ENCODE peak calls at places on chromosomes 16 and 17, in four cellular contexts. B, G, A and M are unnamed samples.
A peak's percentile ranks its signal among the peaks of the same experiment; 100 is the strongest.

GRCh38 chr17:64001763-64002529 is 3.8 kb downstream of the PRR29 start:
- DNase-seq in B (no peak), G (no peak), A (no peak), M (no peak)

GRCh38 chr16:83581082-83581481 is 226.7 kb upstream of the HSBP1 start:
- DNase-seq in B (no peak), G (no peak), A (no peak), M (no peak)

GRCh38 chr17:3993493-3994220 is 29.4 kb upstream of the ATP2A3 start:
- DNase-seq in B (no peak), G (no peak), A (no peak), M (no peak)

GRCh38 chr16:83113317-83113716 is 486.5 kb downstream of the CDH13 start:
- DNase-seq in B (no peak), G (no peak), A (no peak), M (no peak)

GRCh38 chr16:23182675-23183485 is at the start of gene SCNN1G:
- DNase-seq in B (no peak), G (no peak), A (no peak), M (no peak)

GRCh38 chr17:16381496-16381820 is 567 bp downstream of the UBB start:
- DNase-seq in B (no peak), G (no peak), A (no peak), M (peak; percentile 42)

GRCh38 chr17:32275060-32276042 is 9.7 kb downstream of the RHBDL3 start:
- DNase-seq in B (no peak), G (no peak), A (no peak), M (peak; percentile 85)

GRCh38 chr17:63740464-63741181 is 976 bp downstream of the STRADA start:
- DNase-seq in B (no peak), G (no peak), A (no peak), M (peak; percentile 9)

GRCh38 chr17:77449908-77450741 is 309.4 kb downstream of the SEC14L1 start:
- DNase-seq in B (peak; percentile 73), G (no peak), A (peak; percentile 86), M (peak; percentile 71)

GRCh38 chr16:5427571-5427970 is 330.0 kb upstream of the EEF2KMT start:
- DNase-seq in B (no peak), G (no peak), A (no peak), M (no peak)

GRCh38 chr17:77884019-77884418 is 74.5 kb upstream of the TNRC6C start:
- DNase-seq in B (no peak), G (no peak), A (no peak), M (no peak)

GRCh38 chr16:69830534-69831211 is 68.5 kb downstream of the WWP2 start:
- DNase-seq in B (no peak), G (no peak), A (no peak), M (no peak)

GRCh38 chr17:82544431-82545070 is 25.0 kb downstream of the FOXK2 start:
- DNase-seq in B (no peak), G (no peak), A (no peak), M (no peak)

GRCh38 chr16:53967172-53967571 is 263.2 kb downstream of the FTO start:
- DNase-seq in B (no peak), G (no peak), A (no peak), M (no peak)

GRCh38 chr16:3158014-3158497 is 23.2 kb downstream of the ZNF213 start:
- DNase-seq in B (no peak), G (no peak), A (no peak), M (peak; percentile 48)

GRCh38 chr17:71460943-71461342 is 659.9 kb upstream of the SOX9 start:
- DNase-seq in B (peak; percentile 26), G (no peak), A (no peak), M (peak; percentile 46)

GRCh38 chr17:4632583-4632923 is 8.9 kb downstream of the ALOX15 start:
- DNase-seq in B (no peak), G (no peak), A (no peak), M (no peak)

GRCh38 chr16:65121870-65122723 is at the start of gene CDH11:
- DNase-seq in B (peak; percentile 56), G (peak; percentile 55), A (no peak), M (peak; percentile 91)

GRCh38 chr17:4327638-4328037 is 38.8 kb downstream of the UBE2G1 start:
- DNase-seq in B (no peak), G (no peak), A (no peak), M (peak; percentile 70)

GRCh38 chr17:55852734-55853133 is 101.9 kb downstream of the PCTP start:
- DNase-seq in B (no peak), G (no peak), A (no peak), M (no peak)

GRCh38 chr17:42618442-42619150 is 9.1 kb downstream of the TUBG1 start:
- DNase-seq in B (no peak), G (no peak), A (peak; percentile 51), M (peak; percentile 22)

GRCh38 chr17:42617956-42618431 is 8.5 kb downstream of the TUBG1 start:
- DNase-seq in B (no peak), G (no peak), A (no peak), M (no peak)

GRCh38 chr17:42629420-42630009 is 20.0 kb downstream of the TUBG1 start:
- DNase-seq in B (no peak), G (no peak), A (no peak), M (no peak)

DNA sequence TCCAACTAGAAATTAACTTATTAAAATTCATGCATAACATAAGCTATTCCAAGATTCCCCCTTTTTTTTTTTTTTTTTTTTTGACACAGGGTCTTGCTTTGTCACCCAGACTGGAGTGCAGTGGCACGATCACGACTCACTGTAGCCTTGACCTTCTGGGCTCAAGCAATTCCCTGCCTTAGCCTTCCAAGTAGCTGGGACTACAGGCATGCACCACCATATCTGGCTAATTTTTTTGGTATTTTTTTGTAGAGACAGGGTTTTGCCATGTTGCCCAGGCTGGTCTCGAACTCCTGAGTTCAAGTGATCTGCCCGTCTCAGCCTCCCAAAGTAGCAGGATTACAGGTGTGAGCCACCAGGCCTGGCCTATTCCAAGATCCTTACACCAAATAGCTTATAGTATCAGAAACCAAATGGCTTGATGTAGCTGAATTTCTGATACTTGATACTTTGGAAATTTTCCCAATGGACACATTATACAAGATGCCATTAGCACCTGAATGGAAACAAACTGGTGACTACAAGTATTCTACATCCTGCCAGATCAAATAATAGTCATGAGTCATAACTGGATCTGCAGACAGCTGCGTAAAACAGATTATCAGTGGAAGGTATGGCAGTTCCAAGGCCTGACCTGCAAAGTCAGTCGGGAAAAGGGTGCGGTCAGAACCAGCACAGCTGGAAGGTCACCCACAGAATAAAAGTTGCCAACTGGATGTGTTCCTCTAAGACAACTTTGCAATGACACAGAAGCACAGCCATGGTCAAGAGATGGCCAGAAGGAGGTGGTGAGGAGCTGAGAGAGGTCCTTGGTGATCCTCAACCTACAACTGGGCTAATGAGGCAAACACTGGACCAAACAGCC is 14.5 kb downstream of the TUBG1 start:
- DNase-seq in B (no peak), G (no peak), A (no peak), M (peak; percentile 50)
- TF ChIP-seq CTCF in B (no peak), G (no peak), A (no peak), M (peak; percentile 11)

GRCh38 chr16:86221085-86221484 is 289.2 kb upstream of the FOXF1 start:
- DNase-seq in B (no peak), G (peak; percentile 96), A (no peak), M (peak; percentile 15)

GRCh38 chr16:86222965-86223551 is 287.3 kb upstream of the FOXF1 start:
- DNase-seq in B (no peak), G (peak; percentile 94), A (no peak), M (peak; percentile 85)

GRCh38 chr16:86220552-86220951 is 289.8 kb upstream of the FOXF1 start:
- DNase-seq in B (no peak), G (no peak), A (no peak), M (no peak)

GRCh38 chr16:86224126-86224525 is 286.2 kb upstream of the FOXF1 start:
- DNase-seq in B (no peak), G (no peak), A (no peak), M (no peak)

GRCh38 chr16:86222541-86222940 is 287.8 kb upstream of the FOXF1 start:
- DNase-seq in B (no peak), G (peak; percentile 61), A (no peak), M (peak; percentile 14)
- H3K4me3 ChIP-seq in B (no peak overlapping the region), G (peak overlapping the region; percentile 80), A (no peak overlapping the region), M (no peak overlapping the region)

GRCh38 chr16:79598341-79599181 is 2.0 kb downstream of the MAF start:
- DNase-seq in B (peak; percentile 56), G (no peak), A (peak; percentile 60), M (peak; percentile 52)
- TF ChIP-seq CTCF in B (peak; percentile 7), G (no peak), A (peak; percentile 19), M (peak; percentile 8)

GRCh38 chr17:6757747-6758146 is 1.9 kb downstream of the XAF1 start:
- DNase-seq in B (no peak), G (no peak), A (no peak), M (no peak)
- H3K4me3 ChIP-seq in B (no peak overlapping the region), G (no peak overlapping the region), A (no peak overlapping the region), M (no peak overlapping the region)

GRCh38 chr17:28317099-28317964 is 1.7 kb upstream of the TMEM97 start:
- DNase-seq in B (no peak), G (no peak), A (no peak), M (no peak)

GRCh38 chr17:28317965-28318758 is 838 bp upstream of the TMEM97 start:
- DNase-seq in B (no peak), G (no peak), A (no peak), M (no peak)

GRCh38 chr17:28315846-28316705 is 2.9 kb upstream of the TMEM97 start:
- DNase-seq in B (no peak), G (no peak), A (no peak), M (no peak)

GRCh38 chr17:28320215-28321061 is 1.4 kb downstream of the TMEM97 start:
- DNase-seq in B (no peak), G (no peak), A (no peak), M (no peak)

GRCh38 chr17:28318759-28319660 is at the start of gene TMEM97:
- DNase-seq in B (peak; percentile 93), G (peak; percentile 94), A (peak; percentile 95), M (peak; percentile 98)
- TF ChIP-seq CTCF in B (peak; percentile 13), G (peak; percentile 13), A (no peak), M (peak; percentile 16)

GRCh38 chr16:21667575-21667974 is 3.8 kb downstream of the OTOA start:
- DNase-seq in B (no peak), G (no peak), A (no peak), M (no peak)

GRCh38 chr16:21659124-21659523 is 4.6 kb upstream of the OTOA start:
- DNase-seq in B (no peak), G (no peak), A (no peak), M (no peak)

GRCh38 chr16:21666772-21667171 is 3.0 kb downstream of the OTOA start:
- DNase-seq in B (no peak), G (no peak), A (no peak), M (no peak)

GRCh38 chr16:21664801-21665492 is 1.2 kb downstream of the OTOA start:
- DNase-seq in B (no peak), G (no peak), A (no peak), M (no peak)

GRCh38 chr16:21663889-21664647 is at the start of gene OTOA:
- DNase-seq in B (no peak), G (no peak), A (peak; percentile 23), M (no peak)
- H3K4me3 ChIP-seq in B (peak within 1 kb of the TSS; percentile 39), G (no peak within 1 kb of the TSS), A (no peak within 1 kb of the TSS), M (no peak within 1 kb of the TSS)

GRCh38 chr17:45889579-45889978 is 4.8 kb upstream of the MAPT start:
- DNase-seq in B (no peak), G (no peak), A (no peak), M (no peak)
- TF ChIP-seq CTCF in B (no peak), G (peak; percentile 10), A (no peak), M (no peak)

GRCh38 chr17:49577651-49577935 is 1.9 kb downstream of the NXPH3 start:
- DNase-seq in B (no peak), G (no peak), A (no peak), M (no peak)
- H3K4me3 ChIP-seq in B (peak overlapping the region; percentile 80), G (no peak overlapping the region), A (no peak overlapping the region), M (no peak overlapping the region)